ENCODE peak calls at places on chromosomes 16 and 17, in four cellular contexts. E is H9, I is T-helper 17 cell, W is hypothalamus. A is an unnamed sample.

GRCh38 chr16:22789281-22789945 is 24.5 kb upstream of the HS3ST2 start:
- DNase-seq in W (no peak), I (no peak), E (no peak), A (peak; percentile 38)

GRCh38 chr16:12260647-12261262 is 284.2 kb downstream of the SNX29 start:
- DNase-seq in I (no peak), W (no peak), E (peak; percentile 85), A (no peak)

GRCh38 chr17:56274491-56274890 is 121.2 kb downstream of the ANKFN1 start:
- DNase-seq in E (no peak), I (no peak), W (no peak), A (no peak)

GRCh38 chr16:49800441-49800840 is 55.5 kb downstream of the ZNF423 start:
- DNase-seq in W (no peak), E (no peak), I (no peak), A (no peak)

GRCh38 chr17:82613283-82614094 is 34.8 kb downstream of the WDR45B start:
- DNase-seq in W (no peak), E (peak; percentile 77), I (no peak), A (no peak)

GRCh38 chr17:48037036-48037881 is at the start of gene COPZ2:
- DNase-seq in W (no peak), E (peak; percentile 69), I (peak; percentile 61), A (peak; percentile 59)

GRCh38 chr17:58325976-58326468 is 2.6 kb downstream of the TSPOAP1 start:
- DNase-seq in E (no peak), W (no peak), I (no peak), A (no peak)

GRCh38 chr17:7885357-7886226 is 3.0 kb upstream of the CHD3 start:
- DNase-seq in W (peak; percentile 32), E (peak; percentile 58), I (peak; percentile 16), A (peak; percentile 57)

GRCh38 chr17:59508999-59509398 is 56.4 kb upstream of the DHX40 start:
- DNase-seq in I (no peak), W (no peak), E (peak; percentile 66), A (no peak)

GRCh38 chr16:75087040-75087979 is 29.3 kb downstream of the LDHD start:
- DNase-seq in E (no peak), W (no peak), I (no peak), A (no peak)

GRCh38 chr16:56339431-56340195 is 85.7 kb downstream of the AMFR start:
- DNase-seq in I (no peak), W (no peak), E (no peak), A (no peak)

GRCh38 chr16:85847681-85848601 is 48.4 kb downstream of the COX4I1 start:
- DNase-seq in W (no peak), E (no peak), I (no peak), A (no peak)

GRCh38 chr16:70508752-70509151 is 14.6 kb downstream of the COG4 start:
- DNase-seq in E (no peak), I (no peak), W (no peak), A (no peak)

GRCh38 chr17:46751425-46751824 is 67.1 kb downstream of the WNT3 start:
- DNase-seq in W (no peak), E (no peak), I (no peak), A (no peak)

GRCh38 chr17:71237903-71238538 is 882.8 kb upstream of the SOX9 start:
- DNase-seq in E (no peak), I (no peak), W (no peak), A (peak; percentile 87)

GRCh38 chr17:6569391-6570302 is 13.3 kb upstream of the PITPNM3 start:
- DNase-seq in E (no peak), I (no peak), W (no peak), A (no peak)

GRCh38 chr17:81566461-81567126 is 14.4 kb upstream of the FAAP100 start:
- DNase-seq in E (no peak), I (no peak), W (no peak), A (peak; percentile 90)

GRCh38 chr17:4968166-4968915 is 724 bp upstream of the SPAG7 start:
- DNase-seq in I (no peak), E (peak; percentile 91), W (no peak), A (no peak)

GRCh38 chr16:85390511-85391174 is 222.5 kb upstream of the GSE1 start:
- DNase-seq in I (no peak), E (no peak), W (no peak), A (peak; percentile 48)

GRCh38 chr16:66189951-66190350 is 176.5 kb upstream of the CDH5 start:
- DNase-seq in W (no peak), E (no peak), I (no peak), A (peak; percentile 85)

GRCh38 chr17:2101448-2102257 is 46.8 kb downstream of the HIC1 start:
- DNase-seq in W (no peak), I (no peak), E (no peak), A (no peak)